ENCODE peak calls at places on chromosomes 4 and X, in six cellular contexts. One of them, this sample, is unnamed.

GRCh38 chr4:169270156-169270809 is 473 bp downstream of the SH3RF1 start:
- DNase-seq in astrocyte of the hippocampus: peak
- DNase-seq in substantia nigra: peak
- DNase-seq in ELR: peak
- DNase-seq in naive B cell: peak
- DNase-seq in right cardiac atrium: peak
- DNase-seq in this sample: peak

GRCh38 chrX:40152706-40153334 is 55.1 kb upstream of the BCOR start:
- DNase-seq in astrocyte of the hippocampus: peak
- DNase-seq in substantia nigra: peak
- DNase-seq in ELR: peak
- DNase-seq in naive B cell: no peak
- DNase-seq in right cardiac atrium: peak
- DNase-seq in this sample: no peak

GRCh38 chr4:87838207-87838606 is 5.4 kb downstream of the MEPE start:
- DNase-seq in astrocyte of the hippocampus: peak
- DNase-seq in substantia nigra: peak
- DNase-seq in ELR: peak
- DNase-seq in naive B cell: no peak
- DNase-seq in right cardiac atrium: no peak
- DNase-seq in this sample: no peak

GRCh38 chr4:42965326-42965725 is 72.8 kb downstream of the GRXCR1 start:
- DNase-seq in astrocyte of the hippocampus: no peak
- DNase-seq in substantia nigra: no peak
- DNase-seq in ELR: peak
- DNase-seq in naive B cell: no peak
- DNase-seq in right cardiac atrium: no peak
- DNase-seq in this sample: no peak

GRCh38 chr4:43238556-43238955 is 346.0 kb downstream of the GRXCR1 start:
- DNase-seq in astrocyte of the hippocampus: no peak
- DNase-seq in substantia nigra: no peak
- DNase-seq in ELR: no peak
- DNase-seq in naive B cell: no peak
- DNase-seq in right cardiac atrium: no peak
- DNase-seq in this sample: no peak

GRCh38 chr4:11546391-11547160 is 117.9 kb upstream of the HS3ST1 start:
- DNase-seq in astrocyte of the hippocampus: no peak
- DNase-seq in substantia nigra: no peak
- DNase-seq in ELR: no peak
- DNase-seq in naive B cell: no peak
- DNase-seq in right cardiac atrium: no peak
- DNase-seq in this sample: no peak

GRCh38 chr4:110211007-110211769 is 12.8 kb upstream of the ELOVL6 start:
- DNase-seq in astrocyte of the hippocampus: peak
- DNase-seq in substantia nigra: no peak
- DNase-seq in ELR: peak
- DNase-seq in naive B cell: peak
- DNase-seq in right cardiac atrium: no peak
- DNase-seq in this sample: peak

GRCh38 chrX:74133156-74133796 is 170.7 kb upstream of the ZCCHC13 start:
- DNase-seq in astrocyte of the hippocampus: peak
- DNase-seq in substantia nigra: no peak
- DNase-seq in ELR: peak
- DNase-seq in naive B cell: peak
- DNase-seq in right cardiac atrium: peak
- DNase-seq in this sample: peak

GRCh38 chrX:145923376-145923775 is 105.7 kb downstream of the SLITRK2 start:
- DNase-seq in astrocyte of the hippocampus: no peak
- DNase-seq in substantia nigra: no peak
- DNase-seq in ELR: no peak
- DNase-seq in naive B cell: no peak
- DNase-seq in right cardiac atrium: no peak
- DNase-seq in this sample: no peak

GRCh38 chr4:6873792-6874461 is 35.7 kb upstream of the TBC1D14 start:
- DNase-seq in astrocyte of the hippocampus: peak
- DNase-seq in substantia nigra: peak
- DNase-seq in ELR: peak
- DNase-seq in naive B cell: peak
- DNase-seq in right cardiac atrium: peak
- DNase-seq in this sample: peak

GRCh38 chr4:56986192-56986591 is 7.5 kb downstream of the POLR2B start:
- DNase-seq in astrocyte of the hippocampus: no peak
- DNase-seq in substantia nigra: no peak
- DNase-seq in ELR: no peak
- DNase-seq in naive B cell: no peak
- DNase-seq in right cardiac atrium: no peak
- DNase-seq in this sample: no peak

GRCh38 chr4:1512738-1513660 is 106.8 kb upstream of the NKX1-1 start:
- DNase-seq in astrocyte of the hippocampus: peak
- DNase-seq in substantia nigra: no peak
- DNase-seq in ELR: peak
- DNase-seq in naive B cell: peak
- DNase-seq in right cardiac atrium: no peak
- DNase-seq in this sample: no peak

GRCh38 chr4:84778041-84778440 is 188.4 kb downstream of the WDFY3 start:
- DNase-seq in astrocyte of the hippocampus: no peak
- DNase-seq in substantia nigra: no peak
- DNase-seq in ELR: no peak
- DNase-seq in naive B cell: no peak
- DNase-seq in right cardiac atrium: no peak
- DNase-seq in this sample: no peak

GRCh38 chr4:119666653-119667091 is 38.1 kb upstream of the PDE5A start:
- DNase-seq in astrocyte of the hippocampus: no peak
- DNase-seq in substantia nigra: no peak
- DNase-seq in ELR: no peak
- DNase-seq in naive B cell: no peak
- DNase-seq in right cardiac atrium: no peak
- DNase-seq in this sample: no peak

GRCh38 chr4:3252831-3253641 is 4.1 kb downstream of the MSANTD1 start:
- DNase-seq in astrocyte of the hippocampus: no peak
- DNase-seq in substantia nigra: no peak
- DNase-seq in ELR: no peak
- DNase-seq in naive B cell: no peak
- DNase-seq in right cardiac atrium: no peak
- DNase-seq in this sample: no peak

GRCh38 chrX:154490021-154490413 is 412 bp downstream of the SLC10A3 start:
- DNase-seq in astrocyte of the hippocampus: peak
- DNase-seq in substantia nigra: no peak
- DNase-seq in ELR: peak
- DNase-seq in naive B cell: no peak
- DNase-seq in right cardiac atrium: peak
- DNase-seq in this sample: no peak

GRCh38 chr4:40190880-40191815 is 5.7 kb upstream of the RHOH start:
- DNase-seq in astrocyte of the hippocampus: no peak
- DNase-seq in substantia nigra: no peak
- DNase-seq in ELR: no peak
- DNase-seq in naive B cell: no peak
- DNase-seq in right cardiac atrium: no peak
- DNase-seq in this sample: no peak

GRCh38 chr4:2936773-2937145 is 26.4 kb downstream of the NOP14 start:
- DNase-seq in astrocyte of the hippocampus: peak
- DNase-seq in substantia nigra: no peak
- DNase-seq in ELR: peak
- DNase-seq in naive B cell: no peak
- DNase-seq in right cardiac atrium: no peak
- DNase-seq in this sample: no peak

GRCh38 chr4:52588771-52589591 is 70.1 kb downstream of the USP46 start:
- DNase-seq in astrocyte of the hippocampus: peak
- DNase-seq in substantia nigra: no peak
- DNase-seq in ELR: peak
- DNase-seq in naive B cell: no peak
- DNase-seq in right cardiac atrium: no peak
- DNase-seq in this sample: no peak

GRCh38 chrX:87517571-87518141 is at the start of gene KLHL4:
- DNase-seq in astrocyte of the hippocampus: peak
- DNase-seq in substantia nigra: peak
- DNase-seq in ELR: no peak
- DNase-seq in naive B cell: no peak
- DNase-seq in right cardiac atrium: no peak
- DNase-seq in this sample: peak

GRCh38 chr4:10160280-10160856 is 43.8 kb upstream of the WDR1 start:
- DNase-seq in astrocyte of the hippocampus: peak
- DNase-seq in substantia nigra: no peak
- DNase-seq in ELR: peak
- DNase-seq in naive B cell: no peak
- DNase-seq in right cardiac atrium: no peak
- DNase-seq in this sample: no peak

GRCh38 chr4:119517361-119518229 is 111.0 kb downstream of the PDE5A start:
- DNase-seq in astrocyte of the hippocampus: peak
- DNase-seq in substantia nigra: no peak
- DNase-seq in ELR: peak
- DNase-seq in naive B cell: no peak
- DNase-seq in right cardiac atrium: no peak
- DNase-seq in this sample: no peak

GRCh38 chrX:52271212-52271611 is 86.5 kb downstream of the MAGED4 start:
- DNase-seq in astrocyte of the hippocampus: no peak
- DNase-seq in substantia nigra: no peak
- DNase-seq in ELR: peak
- DNase-seq in naive B cell: no peak
- DNase-seq in right cardiac atrium: no peak
- DNase-seq in this sample: no peak

GRCh38 chrX:53440631-53441517 is 6.7 kb upstream of the HSD17B10 start:
- DNase-seq in astrocyte of the hippocampus: peak
- DNase-seq in substantia nigra: peak
- DNase-seq in ELR: peak
- DNase-seq in naive B cell: no peak
- DNase-seq in right cardiac atrium: peak
- DNase-seq in this sample: no peak

GRCh38 chr4:127509155-127509554 is 123.6 kb upstream of the INTU start:
- DNase-seq in astrocyte of the hippocampus: no peak
- DNase-seq in substantia nigra: no peak
- DNase-seq in ELR: no peak
- DNase-seq in naive B cell: no peak
- DNase-seq in right cardiac atrium: no peak
- DNase-seq in this sample: no peak

GRCh38 chrX:153703036-153703370 is 15.3 kb downstream of the SLC6A8 start:
- DNase-seq in astrocyte of the hippocampus: peak
- DNase-seq in substantia nigra: no peak
- DNase-seq in ELR: no peak
- DNase-seq in naive B cell: no peak
- DNase-seq in right cardiac atrium: peak
- DNase-seq in this sample: no peak

GRCh38 chr4:10171055-10171454 is 54.5 kb upstream of the WDR1 start:
- DNase-seq in astrocyte of the hippocampus: no peak
- DNase-seq in substantia nigra: no peak
- DNase-seq in ELR: peak
- DNase-seq in naive B cell: no peak
- DNase-seq in right cardiac atrium: no peak
- DNase-seq in this sample: no peak

GRCh38 chr4:30821891-30822612 is 101.9 kb downstream of the PCDH7 start:
- DNase-seq in astrocyte of the hippocampus: peak
- DNase-seq in substantia nigra: no peak
- DNase-seq in ELR: peak
- DNase-seq in naive B cell: no peak
- DNase-seq in right cardiac atrium: no peak
- DNase-seq in this sample: no peak

GRCh38 chrX:54447461-54447860 is 7.3 kb downstream of the TSR2 start:
- DNase-seq in astrocyte of the hippocampus: peak
- DNase-seq in substantia nigra: no peak
- DNase-seq in ELR: peak
- DNase-seq in naive B cell: no peak
- DNase-seq in right cardiac atrium: no peak
- DNase-seq in this sample: no peak

GRCh38 chr4:77358315-77358928 is 201.4 kb downstream of the CCNG2 start:
- DNase-seq in astrocyte of the hippocampus: peak
- DNase-seq in substantia nigra: peak
- DNase-seq in ELR: peak
- DNase-seq in naive B cell: peak
- DNase-seq in right cardiac atrium: no peak
- DNase-seq in this sample: peak

GRCh38 chr4:176238157-176238608 is 30.8 kb downstream of the ASB5 start:
- DNase-seq in astrocyte of the hippocampus: peak
- DNase-seq in substantia nigra: no peak
- DNase-seq in ELR: no peak
- DNase-seq in naive B cell: no peak
- DNase-seq in right cardiac atrium: no peak
- DNase-seq in this sample: no peak

GRCh38 chr4:125714845-125715244 is 400.1 kb downstream of the FAT4 start:
- DNase-seq in astrocyte of the hippocampus: no peak
- DNase-seq in substantia nigra: no peak
- DNase-seq in ELR: no peak
- DNase-seq in naive B cell: no peak
- DNase-seq in right cardiac atrium: no peak
- DNase-seq in this sample: no peak

This sample was measured in hippocampal formation.